ENCODE peak calls at places on chromosomes 7 and 10, in ten cellular contexts. One of them, this sample, is unnamed.

GRCh38 chr10:103884681-103885139 is 29.3 kb upstream of the SH3PXD2A start:
- DNase-seq in HCT116: no peak
- DNase-seq in lung: peak
- DNase-seq in right lobe of liver: no peak
- DNase-seq in HL-60: peak
- DNase-seq in mucosa of descending colon: peak
- DNase-seq in colonic mucosa: peak
- DNase-seq in endothelial cell: peak
- DNase-seq in right atrium auricular region: no peak
- DNase-seq in endothelial cell of umbilical vein: peak
- DNase-seq in this sample: peak

GRCh38 chr7:57432583-57432982 is 17.4 kb upstream of the ZNF716 start:
- DNase-seq in mucosa of descending colon: no peak
- DNase-seq in HCT116: no peak
- DNase-seq in colonic mucosa: no peak
- DNase-seq in right lobe of liver: no peak
- DNase-seq in HL-60: no peak
- DNase-seq in lung: no peak
- DNase-seq in endothelial cell: no peak
- DNase-seq in endothelial cell of umbilical vein: no peak
- DNase-seq in right atrium auricular region: no peak
- DNase-seq in this sample: no peak

GRCh38 chr10:119940487-119940886 is 48.0 kb downstream of the SEC23IP start:
- DNase-seq in lung: no peak
- DNase-seq in colonic mucosa: no peak
- DNase-seq in endothelial cell: no peak
- DNase-seq in HL-60: no peak
- DNase-seq in right lobe of liver: no peak
- DNase-seq in mucosa of descending colon: no peak
- DNase-seq in right atrium auricular region: no peak
- DNase-seq in HCT116: no peak
- DNase-seq in endothelial cell of umbilical vein: peak
- DNase-seq in this sample: no peak

GRCh38 chr7:136617176-136617575 is 251.3 kb upstream of the CHRM2 start:
- DNase-seq in right atrium auricular region: no peak
- DNase-seq in HCT116: no peak
- DNase-seq in endothelial cell of umbilical vein: no peak
- DNase-seq in colonic mucosa: no peak
- DNase-seq in lung: no peak
- DNase-seq in right lobe of liver: no peak
- DNase-seq in HL-60: no peak
- DNase-seq in endothelial cell: no peak
- DNase-seq in mucosa of descending colon: no peak
- DNase-seq in this sample: no peak

GRCh38 chr10:131906269-131906639 is 5.4 kb downstream of the PPP2R2D start:
- DNase-seq in lung: no peak
- DNase-seq in right lobe of liver: no peak
- DNase-seq in endothelial cell: no peak
- DNase-seq in endothelial cell of umbilical vein: no peak
- DNase-seq in colonic mucosa: no peak
- DNase-seq in mucosa of descending colon: no peak
- DNase-seq in HCT116: no peak
- DNase-seq in HL-60: no peak
- DNase-seq in right atrium auricular region: no peak
- DNase-seq in this sample: no peak

GRCh38 chr10:124164252-124164651 is 70.9 kb upstream of the CHST15 start:
- DNase-seq in HCT116: no peak
- DNase-seq in mucosa of descending colon: no peak
- DNase-seq in right lobe of liver: no peak
- DNase-seq in HL-60: no peak
- DNase-seq in endothelial cell: no peak
- DNase-seq in colonic mucosa: no peak
- DNase-seq in right atrium auricular region: no peak
- DNase-seq in lung: no peak
- DNase-seq in endothelial cell of umbilical vein: no peak
- DNase-seq in this sample: no peak

GRCh38 chr7:536231-536630 is 16.6 kb upstream of the PDGFA start:
- DNase-seq in HL-60: no peak
- DNase-seq in endothelial cell of umbilical vein: no peak
- DNase-seq in mucosa of descending colon: no peak
- DNase-seq in right lobe of liver: no peak
- DNase-seq in HCT116: no peak
- DNase-seq in colonic mucosa: no peak
- DNase-seq in right atrium auricular region: no peak
- DNase-seq in lung: no peak
- DNase-seq in endothelial cell: no peak
- DNase-seq in this sample: no peak

GRCh38 chr7:102258749-102259107 is 27.9 kb upstream of the SH2B2 start:
- DNase-seq in lung: no peak
- DNase-seq in right atrium auricular region: no peak
- DNase-seq in endothelial cell of umbilical vein: no peak
- DNase-seq in colonic mucosa: no peak
- DNase-seq in endothelial cell: no peak
- DNase-seq in mucosa of descending colon: no peak
- DNase-seq in HL-60: no peak
- DNase-seq in right lobe of liver: no peak
- DNase-seq in HCT116: no peak
- DNase-seq in this sample: no peak

GRCh38 chr10:79019961-79020491 is 48.7 kb upstream of the ZMIZ1 start:
- DNase-seq in mucosa of descending colon: no peak
- DNase-seq in right lobe of liver: peak
- DNase-seq in HCT116: no peak
- DNase-seq in lung: no peak
- DNase-seq in endothelial cell of umbilical vein: no peak
- DNase-seq in HL-60: no peak
- DNase-seq in colonic mucosa: no peak
- DNase-seq in endothelial cell: no peak
- DNase-seq in right atrium auricular region: peak
- DNase-seq in this sample: no peak

GRCh38 chr10:68684413-68684812 is 36.6 kb upstream of the CCAR1 start:
- DNase-seq in endothelial cell of umbilical vein: no peak
- DNase-seq in right atrium auricular region: no peak
- DNase-seq in endothelial cell: no peak
- DNase-seq in HCT116: no peak
- DNase-seq in mucosa of descending colon: no peak
- DNase-seq in colonic mucosa: no peak
- DNase-seq in lung: no peak
- DNase-seq in right lobe of liver: no peak
- DNase-seq in HL-60: no peak
- DNase-seq in this sample: no peak

GRCh38 chr7:29340691-29341090 is 146.1 kb downstream of the CHN2 start:
- DNase-seq in endothelial cell: no peak
- DNase-seq in right lobe of liver: no peak
- DNase-seq in endothelial cell of umbilical vein: no peak
- DNase-seq in HCT116: no peak
- DNase-seq in mucosa of descending colon: no peak
- DNase-seq in colonic mucosa: no peak
- DNase-seq in HL-60: no peak
- DNase-seq in right atrium auricular region: no peak
- DNase-seq in lung: no peak
- DNase-seq in this sample: no peak

GRCh38 chr10:52729259-52730104 is 43.1 kb downstream of the MBL2 start:
- DNase-seq in HCT116: peak
- DNase-seq in lung: no peak
- DNase-seq in right lobe of liver: no peak
- DNase-seq in HL-60: no peak
- DNase-seq in right atrium auricular region: no peak
- DNase-seq in mucosa of descending colon: peak
- DNase-seq in colonic mucosa: no peak
- DNase-seq in endothelial cell of umbilical vein: peak
- DNase-seq in endothelial cell: no peak
- DNase-seq in this sample: peak

GRCh38 chr7:81882086-81882485 is 112.2 kb upstream of the HGF start:
- DNase-seq in right lobe of liver: no peak
- DNase-seq in lung: no peak
- DNase-seq in endothelial cell of umbilical vein: peak
- DNase-seq in endothelial cell: no peak
- DNase-seq in HL-60: no peak
- DNase-seq in mucosa of descending colon: no peak
- DNase-seq in colonic mucosa: no peak
- DNase-seq in HCT116: no peak
- DNase-seq in right atrium auricular region: no peak
- DNase-seq in this sample: no peak

GRCh38 chr7:33624172-33624571 is 281.2 kb upstream of the BMPER start:
- DNase-seq in right lobe of liver: no peak
- DNase-seq in mucosa of descending colon: no peak
- DNase-seq in HCT116: no peak
- DNase-seq in HL-60: no peak
- DNase-seq in lung: no peak
- DNase-seq in right atrium auricular region: no peak
- DNase-seq in endothelial cell of umbilical vein: no peak
- DNase-seq in colonic mucosa: no peak
- DNase-seq in endothelial cell: no peak
- DNase-seq in this sample: no peak

GRCh38 chr7:40828686-40829085 is 693.9 kb downstream of the SUGCT start:
- DNase-seq in right lobe of liver: no peak
- DNase-seq in colonic mucosa: no peak
- DNase-seq in endothelial cell of umbilical vein: no peak
- DNase-seq in HL-60: no peak
- DNase-seq in HCT116: no peak
- DNase-seq in lung: no peak
- DNase-seq in right atrium auricular region: no peak
- DNase-seq in endothelial cell: no peak
- DNase-seq in mucosa of descending colon: no peak
- DNase-seq in this sample: no peak

GRCh38 chr7:40836218-40836617 is 701.4 kb downstream of the SUGCT start:
- DNase-seq in endothelial cell: no peak
- DNase-seq in right lobe of liver: no peak
- DNase-seq in HCT116: no peak
- DNase-seq in colonic mucosa: no peak
- DNase-seq in mucosa of descending colon: no peak
- DNase-seq in HL-60: no peak
- DNase-seq in right atrium auricular region: no peak
- DNase-seq in lung: no peak
- DNase-seq in endothelial cell of umbilical vein: no peak
- DNase-seq in this sample: no peak

GRCh38 chr7:40829201-40829600 is 694.4 kb downstream of the SUGCT start:
- DNase-seq in HCT116: no peak
- DNase-seq in endothelial cell: no peak
- DNase-seq in right atrium auricular region: no peak
- DNase-seq in right lobe of liver: no peak
- DNase-seq in HL-60: no peak
- DNase-seq in mucosa of descending colon: no peak
- DNase-seq in colonic mucosa: no peak
- DNase-seq in lung: no peak
- DNase-seq in endothelial cell of umbilical vein: no peak
- DNase-seq in this sample: no peak

GRCh38 chr7:40833541-40834234 is 698.9 kb downstream of the SUGCT start:
- DNase-seq in endothelial cell of umbilical vein: peak
- DNase-seq in colonic mucosa: no peak
- DNase-seq in lung: no peak
- DNase-seq in mucosa of descending colon: no peak
- DNase-seq in HL-60: no peak
- DNase-seq in right lobe of liver: no peak
- DNase-seq in endothelial cell: no peak
- DNase-seq in right atrium auricular region: no peak
- DNase-seq in HCT116: no peak
- DNase-seq in this sample: no peak
- TF ChIP-seq CTCF in endothelial cell of umbilical vein: no peak
- TF ChIP-seq CTCF in colonic mucosa: no peak
- TF ChIP-seq CTCF in lung: no peak
- TF ChIP-seq CTCF in mucosa of descending colon: no peak
- TF ChIP-seq CTCF in HL-60: no peak
- TF ChIP-seq CTCF in right lobe of liver: no peak
- TF ChIP-seq CTCF in endothelial cell: no peak
- TF ChIP-seq CTCF in right atrium auricular region: no peak
- TF ChIP-seq CTCF in HCT116: no peak
- TF ChIP-seq CTCF in this sample: no peak

DNA sequence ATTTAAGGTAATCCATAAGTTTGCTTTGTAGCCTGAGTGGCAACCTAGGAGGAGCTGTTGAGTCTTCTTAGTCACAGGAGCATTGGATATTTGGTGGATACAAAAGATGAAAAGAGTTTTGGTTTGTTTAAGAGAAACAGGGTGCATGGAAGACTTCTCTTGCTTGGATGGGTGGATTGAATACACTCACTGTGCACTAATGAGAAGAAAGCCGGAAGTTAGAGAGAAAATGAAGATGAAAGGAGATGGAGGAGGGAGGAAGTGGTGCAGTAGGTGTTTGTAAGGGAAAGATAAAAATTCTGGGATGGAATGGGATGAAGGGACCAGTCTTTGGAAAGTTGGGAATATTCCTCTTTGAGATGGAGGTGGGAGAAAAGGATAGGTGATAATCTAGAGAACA is 7.7 kb downstream of the MDFIC start:
- DNase-seq in mucosa of descending colon: no peak
- DNase-seq in HL-60: no peak
- DNase-seq in colonic mucosa: no peak
- DNase-seq in lung: no peak
- DNase-seq in endothelial cell of umbilical vein: no peak
- DNase-seq in HCT116: no peak
- DNase-seq in endothelial cell: no peak
- DNase-seq in right atrium auricular region: no peak
- DNase-seq in right lobe of liver: no peak
- DNase-seq in this sample: peak
- TF ChIP-seq CTCF in mucosa of descending colon: no peak
- TF ChIP-seq CTCF in HL-60: no peak
- TF ChIP-seq CTCF in colonic mucosa: no peak
- TF ChIP-seq CTCF in lung: no peak
- TF ChIP-seq CTCF in endothelial cell of umbilical vein: no peak
- TF ChIP-seq CTCF in HCT116: no peak
- TF ChIP-seq CTCF in endothelial cell: no peak
- TF ChIP-seq CTCF in right atrium auricular region: no peak
- TF ChIP-seq CTCF in right lobe of liver: no peak
- TF ChIP-seq CTCF in this sample: peak

DNA sequence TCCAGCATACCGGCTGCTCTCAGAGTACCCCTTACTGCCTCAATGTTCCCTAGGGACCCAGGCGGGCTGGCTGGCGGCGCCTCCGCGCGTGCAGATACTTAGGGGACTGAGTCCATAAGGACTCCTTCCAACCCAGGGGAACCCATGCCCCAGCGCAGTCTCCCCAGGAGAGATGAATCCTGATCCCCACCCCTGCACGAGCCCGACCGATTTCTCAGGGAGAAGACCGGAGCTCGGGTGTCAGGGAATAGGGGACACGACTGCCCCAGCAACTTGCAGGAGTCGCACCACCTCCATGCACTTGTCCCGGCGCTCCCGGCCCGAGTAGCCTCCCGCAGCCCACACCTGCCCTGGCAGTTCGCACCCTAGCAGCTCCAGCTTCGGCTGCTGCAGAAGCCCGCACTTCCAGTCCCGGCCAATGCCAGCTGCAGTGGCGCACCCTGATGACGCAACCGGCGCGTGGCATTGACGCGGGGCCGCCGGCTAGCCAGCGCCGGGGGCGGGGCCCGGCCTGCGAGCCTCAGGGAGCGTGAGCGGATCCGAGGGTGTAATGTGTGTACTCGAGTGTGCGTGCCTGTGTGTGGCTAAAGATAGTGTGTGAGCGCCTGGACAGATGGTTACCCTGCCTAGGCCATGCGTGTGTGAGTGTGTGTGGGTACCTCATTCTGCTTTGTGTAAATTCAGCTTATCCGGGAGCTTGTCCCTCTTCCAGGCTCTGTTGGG is at the start of gene GPAM:
- DNase-seq in right atrium auricular region: peak
- DNase-seq in colonic mucosa: peak
- DNase-seq in HCT116: peak
- DNase-seq in lung: peak
- DNase-seq in right lobe of liver: peak
- DNase-seq in endothelial cell: peak
- DNase-seq in mucosa of descending colon: peak
- DNase-seq in HL-60: peak
- DNase-seq in endothelial cell of umbilical vein: peak
- DNase-seq in this sample: peak
- TF ChIP-seq CTCF in right atrium auricular region: peak
- TF ChIP-seq CTCF in colonic mucosa: no peak
- TF ChIP-seq CTCF in HCT116: no peak
- TF ChIP-seq CTCF in lung: no peak
- TF ChIP-seq CTCF in right lobe of liver: no peak
- TF ChIP-seq CTCF in endothelial cell: no peak
- TF ChIP-seq CTCF in mucosa of descending colon: no peak
- TF ChIP-seq CTCF in HL-60: no peak
- TF ChIP-seq CTCF in endothelial cell of umbilical vein: no peak
- TF ChIP-seq CTCF in this sample: no peak

GRCh38 chr7:105748701-105749100 is 127.7 kb downstream of the ATXN7L1 start:
- DNase-seq in colonic mucosa: no peak
- DNase-seq in endothelial cell: no peak
- DNase-seq in endothelial cell of umbilical vein: no peak
- DNase-seq in HL-60: no peak
- DNase-seq in HCT116: no peak
- DNase-seq in mucosa of descending colon: no peak
- DNase-seq in right atrium auricular region: no peak
- DNase-seq in lung: no peak
- DNase-seq in right lobe of liver: no peak
- DNase-seq in this sample: peak
- TF ChIP-seq CTCF in colonic mucosa: no peak
- TF ChIP-seq CTCF in endothelial cell: no peak
- TF ChIP-seq CTCF in endothelial cell of umbilical vein: no peak
- TF ChIP-seq CTCF in HL-60: no peak
- TF ChIP-seq CTCF in HCT116: no peak
- TF ChIP-seq CTCF in mucosa of descending colon: no peak
- TF ChIP-seq CTCF in right atrium auricular region: no peak
- TF ChIP-seq CTCF in lung: no peak
- TF ChIP-seq CTCF in right lobe of liver: no peak
- TF ChIP-seq CTCF in this sample: peak